ENCODE peak calls at places on chromosomes 5 and 9, in seven cellular contexts. L is IMR-90; O is nephron progenitor cell; M is mesenteric fat pad; D is LoVo; T is stimulated activated CD4-positive, alpha-beta T cell treated with anti-CD3 and anti-CD28 coated beads, Interleukin-4, amount 100 ng/mL, for 24 hours; R is HAP-1. S is an unnamed sample.

GRCh38 chr5:91311697-91312501 is 71.2 kb downstream of the ARRDC3 start:
- DNase-seq in R (no peak), T (peak; percentile 71), M (no peak), D (peak; percentile 90), L (peak; percentile 99), O (no peak), S (peak; percentile 98)

GRCh38 chr9:136258299-136258625 is 12.7 kb upstream of the QSOX2 start:
- DNase-seq in M (no peak), L (no peak), D (no peak), R (no peak), T (no peak), O (no peak), S (no peak)

GRCh38 chr9:121598167-121599000 is 53.0 kb upstream of the DAB2IP start:
- DNase-seq in R (no peak), O (peak; percentile 90), L (peak; percentile 86), D (peak; percentile 31), M (no peak), T (no peak), S (peak; percentile 90)

GRCh38 chr5:111353035-111353434 is 128.9 kb downstream of the CAMK4 start:
- DNase-seq in R (no peak), D (no peak), M (no peak), L (peak; percentile 10), O (no peak), T (no peak), S (no peak)

GRCh38 chr9:106619211-106619610 is 243.8 kb upstream of the ZNF462 start:
- DNase-seq in M (no peak), R (no peak), O (no peak), D (no peak), L (peak; percentile 8), T (no peak), S (peak; percentile 89)

GRCh38 chr5:89204766-89205165 is 321.8 kb upstream of the MEF2C start:
- DNase-seq in O (no peak), M (no peak), R (no peak), L (no peak), D (no peak), T (no peak), S (no peak)

GRCh38 chr9:100587375-100587774 is 9.5 kb downstream of the CAVIN4 start:
- DNase-seq in L (peak; percentile 23), D (peak; percentile 34), M (no peak), T (no peak), O (no peak), R (no peak), S (peak; percentile 18)

GRCh38 chr5:156634301-156634700 is 215.8 kb upstream of the PPP1R2B start:
- DNase-seq in D (no peak), M (no peak), L (no peak), T (no peak), O (no peak), R (no peak), S (no peak)

GRCh38 chr5:76590027-76590426 is 33.2 kb downstream of the F2RL2 start:
- DNase-seq in R (no peak), O (no peak), D (no peak), M (no peak), L (no peak), T (no peak), S (no peak)